ENCODE peak calls at places on chromosomes 12 and 14, in six cellular contexts. One of them, this sample, is unnamed.
A peak's percentile ranks its signal among the peaks of the same experiment; 100 is the strongest.

GRCh38 chr14:66824251-66824650 is 316.3 kb downstream of the GPHN start:
- DNase-seq in mesendoderm: no peak
- DNase-seq in A549: no peak
- DNase-seq in fibroblast of lung: no peak
- DNase-seq in GM23338: no peak
- DNase-seq in astrocyte: no peak
- DNase-seq in this sample: no peak

GRCh38 chr14:44446965-44447364 is 60.1 kb downstream of the FSCB start:
- DNase-seq in GM23338: no peak
- DNase-seq in fibroblast of lung: no peak
- DNase-seq in A549: no peak
- DNase-seq in mesendoderm: no peak
- DNase-seq in astrocyte: no peak
- DNase-seq in this sample: no peak

GRCh38 chr12:87425942-87426554 is 603.2 kb downstream of the C12orf50 start:
- DNase-seq in GM23338: peak; percentile 2
- DNase-seq in mesendoderm: no peak
- DNase-seq in fibroblast of lung: no peak
- DNase-seq in A549: peak; percentile 72
- DNase-seq in astrocyte: peak; percentile 22
- DNase-seq in this sample: no peak

GRCh38 chr12:64840949-64841717 is 16.7 kb downstream of the TBC1D30 start:
- DNase-seq in mesendoderm: no peak
- DNase-seq in fibroblast of lung: no peak
- DNase-seq in astrocyte: no peak
- DNase-seq in GM23338: no peak
- DNase-seq in A549: no peak
- DNase-seq in this sample: peak; percentile 18

GRCh38 chr14:94026886-94027469 is 838 bp downstream of the OTUB2 start:
- DNase-seq in astrocyte: no peak
- DNase-seq in GM23338: peak; percentile 42
- DNase-seq in fibroblast of lung: no peak
- DNase-seq in mesendoderm: no peak
- DNase-seq in A549: no peak
- DNase-seq in this sample: no peak

GRCh38 chr14:102318781-102319276 is 717 bp upstream of the ZNF839 start:
- DNase-seq in mesendoderm: no peak
- DNase-seq in A549: no peak
- DNase-seq in fibroblast of lung: no peak
- DNase-seq in astrocyte: no peak
- DNase-seq in GM23338: no peak
- DNase-seq in this sample: no peak

GRCh38 chr12:6735448-6736191 is 11.8 kb downstream of the COPS7A start:
- DNase-seq in fibroblast of lung: peak; percentile 65
- DNase-seq in astrocyte: peak; percentile 39
- DNase-seq in GM23338: peak; percentile 66
- DNase-seq in mesendoderm: peak; percentile 60
- DNase-seq in A549: peak; percentile 77
- DNase-seq in this sample: peak; percentile 75

GRCh38 chr12:38838211-38838850 is 67.1 kb downstream of the CPNE8 start:
- DNase-seq in A549: no peak
- DNase-seq in fibroblast of lung: no peak
- DNase-seq in mesendoderm: no peak
- DNase-seq in astrocyte: no peak
- DNase-seq in GM23338: no peak
- DNase-seq in this sample: peak; percentile 5

GRCh38 chr14:92651106-92651792 is 97.2 kb downstream of the LGMN start:
- DNase-seq in A549: no peak
- DNase-seq in astrocyte: no peak
- DNase-seq in mesendoderm: no peak
- DNase-seq in GM23338: no peak
- DNase-seq in fibroblast of lung: no peak
- DNase-seq in this sample: no peak

DNA sequence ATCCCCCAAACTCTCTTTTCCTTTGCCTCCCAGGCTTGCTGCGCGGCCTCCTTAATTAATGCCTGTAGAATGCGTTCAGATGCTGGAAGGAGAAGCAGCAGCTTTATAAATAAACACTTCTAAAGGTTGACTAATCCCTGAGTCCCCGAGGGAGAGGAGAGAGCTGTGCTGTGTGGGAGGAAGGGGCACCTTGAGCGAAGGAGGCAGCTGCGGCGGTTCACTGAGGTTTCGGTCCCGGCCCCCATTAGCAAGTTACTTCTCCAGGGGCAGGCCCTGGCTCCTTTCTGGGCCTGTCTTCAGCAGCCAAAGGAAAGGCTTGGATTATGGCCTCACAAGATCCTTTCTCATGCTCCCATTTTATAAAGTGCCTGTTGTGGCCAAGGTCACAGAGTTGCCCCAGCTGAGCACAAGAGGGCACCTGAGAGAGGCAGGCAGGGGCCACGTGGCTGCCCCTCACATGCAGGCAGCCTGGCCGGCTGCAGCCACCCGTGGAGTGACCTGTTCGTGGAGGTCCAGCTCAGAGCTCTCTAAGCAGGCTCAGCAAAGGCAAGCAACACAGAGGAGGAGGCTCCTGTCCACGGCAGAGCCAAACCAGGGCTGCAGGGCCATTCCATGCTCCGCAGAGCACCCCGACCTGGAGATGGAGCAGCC is 15.0 kb upstream of the CACNA2D4 start:
- DNase-seq in astrocyte: peak; percentile 65
- DNase-seq in A549: no peak
- DNase-seq in mesendoderm: no peak
- DNase-seq in GM23338: no peak
- DNase-seq in fibroblast of lung: peak; percentile 54
- DNase-seq in this sample: no peak
- H3K4me2 ChIP-seq in astrocyte: peak overlapping the region; percentile 52
- H3K4me2 ChIP-seq in A549: no peak overlapping the region
- H3K4me2 ChIP-seq in mesendoderm: no peak overlapping the region
- H3K4me2 ChIP-seq in GM23338: no peak overlapping the region
- H3K4me2 ChIP-seq in fibroblast of lung: no peak overlapping the region
- H3K4me2 ChIP-seq in this sample: no peak overlapping the region

GRCh38 chr12:45200497-45201043 is 15.3 kb upstream of the ANO6 start:
- DNase-seq in astrocyte: no peak
- DNase-seq in A549: no peak
- DNase-seq in fibroblast of lung: peak; percentile 55
- DNase-seq in mesendoderm: no peak
- DNase-seq in GM23338: no peak
- DNase-seq in this sample: no peak
- H3K4me3 ChIP-seq in astrocyte: no peak overlapping the region
- H3K4me3 ChIP-seq in A549: no peak overlapping the region
- H3K4me3 ChIP-seq in fibroblast of lung: no peak overlapping the region
- H3K4me3 ChIP-seq in mesendoderm: no peak overlapping the region
- H3K4me3 ChIP-seq in GM23338: no peak overlapping the region
- H3K4me3 ChIP-seq in this sample: no peak overlapping the region

GRCh38 chr14:104953097-104953496 is 25.1 kb downstream of the AHNAK2 start:
- DNase-seq in A549: no peak
- DNase-seq in astrocyte: no peak
- DNase-seq in fibroblast of lung: no peak
- DNase-seq in mesendoderm: no peak
- DNase-seq in GM23338: no peak
- DNase-seq in this sample: no peak
- H3K4me1 ChIP-seq in A549: peaks cover 7% of the 10 kb centered on the region
- H3K4me1 ChIP-seq in astrocyte: no peaks in the 10 kb centered on the region
- H3K4me1 ChIP-seq in fibroblast of lung: no peaks in the 10 kb centered on the region
- H3K4me1 ChIP-seq in mesendoderm: no peaks in the 10 kb centered on the region
- H3K4me1 ChIP-seq in GM23338: no peaks in the 10 kb centered on the region
- H3K4me1 ChIP-seq in this sample: no peaks in the 10 kb centered on the region

GRCh38 chr12:132583736-132584135 is 26.6 kb downstream of the LRCOL1 start:
- DNase-seq in mesendoderm: peak; percentile 50
- DNase-seq in astrocyte: no peak
- DNase-seq in A549: no peak
- DNase-seq in GM23338: peak; percentile 81
- DNase-seq in fibroblast of lung: no peak
- DNase-seq in this sample: no peak

GRCh38 chr12:132582058-132582420 is 28.3 kb downstream of the LRCOL1 start:
- DNase-seq in GM23338: peak; percentile 72
- DNase-seq in fibroblast of lung: no peak
- DNase-seq in A549: no peak
- DNase-seq in mesendoderm: no peak
- DNase-seq in astrocyte: no peak
- DNase-seq in this sample: no peak

GRCh38 chr12:132584472-132584871 is 25.9 kb downstream of the LRCOL1 start:
- DNase-seq in mesendoderm: no peak
- DNase-seq in fibroblast of lung: no peak
- DNase-seq in astrocyte: no peak
- DNase-seq in A549: no peak
- DNase-seq in GM23338: peak; percentile 54
- DNase-seq in this sample: no peak

GRCh38 chr12:132582582-132583279 is 27.7 kb downstream of the LRCOL1 start:
- DNase-seq in A549: no peak
- DNase-seq in astrocyte: no peak
- DNase-seq in GM23338: peak; percentile 43
- DNase-seq in mesendoderm: no peak
- DNase-seq in fibroblast of lung: no peak
- DNase-seq in this sample: no peak

DNA sequence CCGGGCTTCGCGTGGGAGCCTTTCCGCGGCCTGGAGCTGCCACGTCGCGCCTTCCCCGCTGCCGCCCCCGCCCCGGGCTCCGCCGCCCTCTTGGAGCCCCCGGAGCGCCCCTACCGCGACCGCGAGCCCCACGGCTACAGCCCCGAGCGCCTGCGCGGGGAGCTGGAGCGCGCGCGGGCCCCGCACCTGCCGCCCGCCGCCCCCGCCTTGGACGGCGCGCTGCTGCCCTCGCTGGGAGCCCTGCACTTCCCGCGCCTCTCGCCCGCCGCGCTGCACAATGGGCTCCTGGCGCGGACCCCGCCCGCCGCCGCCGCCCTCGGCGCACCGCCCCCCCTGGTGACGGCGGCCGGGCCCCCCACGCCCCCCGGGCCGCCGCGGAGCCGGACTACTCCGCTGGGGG is 27.1 kb downstream of the LRCOL1 start:
- DNase-seq in astrocyte: no peak
- DNase-seq in fibroblast of lung: no peak
- DNase-seq in GM23338: peak; percentile 62
- DNase-seq in mesendoderm: no peak
- DNase-seq in A549: no peak
- DNase-seq in this sample: no peak
- H3K4me2 ChIP-seq in astrocyte: no peak overlapping the region
- H3K4me2 ChIP-seq in fibroblast of lung: no peak overlapping the region
- H3K4me2 ChIP-seq in GM23338: peak overlapping the region; percentile 90
- H3K4me2 ChIP-seq in mesendoderm: no peak overlapping the region
- H3K4me2 ChIP-seq in A549: no peak overlapping the region
- H3K4me2 ChIP-seq in this sample: no peak overlapping the region

GRCh38 chr14:61718039-61718438 is 22.7 kb downstream of the HIF1A start:
- DNase-seq in fibroblast of lung: no peak
- DNase-seq in GM23338: peak; percentile 47
- DNase-seq in mesendoderm: no peak
- DNase-seq in A549: no peak
- DNase-seq in astrocyte: no peak
- DNase-seq in this sample: no peak

GRCh38 chr14:61713724-61714437 is 18.6 kb downstream of the HIF1A start:
- DNase-seq in astrocyte: no peak
- DNase-seq in A549: no peak
- DNase-seq in GM23338: no peak
- DNase-seq in fibroblast of lung: no peak
- DNase-seq in mesendoderm: peak; percentile 40
- DNase-seq in this sample: no peak

GRCh38 chr14:61720302-61720677 is 25.0 kb downstream of the HIF1A start:
- DNase-seq in astrocyte: peak; percentile 39
- DNase-seq in GM23338: no peak
- DNase-seq in fibroblast of lung: no peak
- DNase-seq in mesendoderm: no peak
- DNase-seq in A549: no peak
- DNase-seq in this sample: peak; percentile 14

GRCh38 chr14:61719344-61720301 is 24.3 kb downstream of the HIF1A start:
- DNase-seq in mesendoderm: no peak
- DNase-seq in astrocyte: no peak
- DNase-seq in fibroblast of lung: no peak
- DNase-seq in GM23338: no peak
- DNase-seq in A549: no peak
- DNase-seq in this sample: no peak

DNA sequence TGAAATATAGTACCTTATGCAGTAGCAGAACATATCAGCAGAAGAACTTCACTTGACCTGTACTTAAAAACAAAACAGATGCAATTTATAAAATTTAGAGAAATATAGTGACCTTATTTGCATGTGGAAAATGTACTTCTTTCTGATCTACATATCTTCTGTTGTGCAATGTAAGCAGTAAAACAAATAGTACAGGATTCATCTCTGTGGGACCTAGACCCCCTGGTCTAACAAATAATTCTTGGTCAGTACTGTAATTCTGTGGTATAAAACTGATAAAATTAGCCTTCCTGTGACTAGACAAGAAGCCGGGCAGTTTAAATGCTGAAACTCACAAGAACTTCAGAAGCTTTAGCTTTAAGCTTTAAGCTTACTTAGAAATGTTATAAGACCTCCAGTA is 21.6 kb downstream of the HIF1A start:
- DNase-seq in astrocyte: no peak
- DNase-seq in fibroblast of lung: no peak
- DNase-seq in GM23338: no peak
- DNase-seq in mesendoderm: no peak
- DNase-seq in A549: no peak
- DNase-seq in this sample: no peak
- H3K4me3 ChIP-seq in astrocyte: no peak overlapping the region
- H3K4me3 ChIP-seq in fibroblast of lung: no peak overlapping the region
- H3K4me3 ChIP-seq in GM23338: no peak overlapping the region
- H3K4me3 ChIP-seq in mesendoderm: no peak overlapping the region
- H3K4me3 ChIP-seq in A549: no peak overlapping the region
- H3K4me3 ChIP-seq in this sample: no peak overlapping the region

DNA sequence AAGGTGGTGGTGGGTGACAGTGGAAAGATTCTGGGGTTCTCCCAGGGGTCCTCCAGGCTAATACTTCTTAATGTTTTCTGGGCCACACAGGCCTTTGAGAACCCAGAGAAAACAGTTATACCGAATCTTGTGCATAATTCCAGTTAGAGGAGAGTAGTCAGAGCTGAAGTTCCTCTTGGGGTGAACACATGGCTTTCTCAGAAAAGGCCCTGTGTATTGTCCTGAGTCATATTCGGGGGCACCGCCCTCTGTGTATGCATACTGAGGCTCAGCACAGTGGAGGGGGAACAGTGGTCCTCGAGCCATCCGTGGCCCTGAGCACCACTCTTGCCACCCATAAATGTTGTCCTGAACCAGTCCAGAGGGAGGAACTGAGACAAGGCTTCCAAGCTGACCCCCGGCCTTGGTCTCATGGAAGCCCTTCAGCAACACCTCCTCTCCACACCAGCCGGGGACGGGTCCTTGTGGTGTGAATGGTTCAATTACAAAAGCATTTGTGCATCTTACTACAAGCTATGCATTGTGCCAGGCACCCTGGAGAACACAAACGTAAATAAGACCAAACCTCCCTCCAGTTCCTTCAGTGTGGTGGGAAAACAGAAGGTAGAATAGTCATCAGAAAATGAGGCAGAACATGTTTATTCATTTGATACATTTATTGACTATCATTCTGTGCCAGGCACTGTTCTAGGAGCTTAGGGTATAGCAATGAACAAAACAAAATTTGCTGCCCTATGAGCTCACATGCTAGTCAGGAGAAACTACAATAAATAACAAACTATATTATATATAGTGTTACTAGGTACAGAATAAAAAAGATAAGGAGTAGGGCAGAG is 9.9 kb downstream of the DHRS2 start:
- DNase-seq in astrocyte: no peak
- DNase-seq in mesendoderm: no peak
- DNase-seq in fibroblast of lung: no peak
- DNase-seq in A549: no peak
- DNase-seq in GM23338: no peak
- DNase-seq in this sample: no peak
- H3K4me1 ChIP-seq in astrocyte: no peaks in the 10 kb centered on the region
- H3K4me1 ChIP-seq in mesendoderm: no peaks in the 10 kb centered on the region
- H3K4me1 ChIP-seq in fibroblast of lung: no peaks in the 10 kb centered on the region
- H3K4me1 ChIP-seq in A549: peaks cover 10% of the 10 kb centered on the region
- H3K4me1 ChIP-seq in GM23338: peaks cover 2% of the 10 kb centered on the region
- H3K4me1 ChIP-seq in this sample: peaks cover 4% of the 10 kb centered on the region

This sample was measured in hepatocyte.